ENCODE peak calls at places on chromosomes 11 and 22, in six cellular contexts. N is A549, T is stomach, Q is adrenal gland, O is GM12891, V is lower leg skin. P is an unnamed sample.

GRCh38 chr11:79244175-79244804 is 196.5 kb downstream of the TENM4 start:
- DNase-seq in N (peak; percentile 71), T (no peak), Q (peak; percentile 37), O (no peak), V (peak; percentile 75), P (no peak)

GRCh38 chr22:45631140-45631539 is 40.5 kb upstream of the ATXN10 start:
- DNase-seq in N (no peak), T (no peak), Q (no peak), O (no peak), V (no peak), P (no peak)

GRCh38 chr22:50714631-50715179 is 23.3 kb upstream of the ACR start:
- DNase-seq in N (no peak), T (no peak), Q (no peak), O (no peak), V (no peak), P (no peak)

GRCh38 chr11:92846542-92847125 is 122.8 kb upstream of the MTNR1B start:
- DNase-seq in N (no peak), T (no peak), Q (no peak), O (no peak), V (no peak), P (no peak)

GRCh38 chr11:65546217-65546958 is 11.8 kb downstream of the LTBP3 start:
- DNase-seq in N (peak; percentile 49), T (peak; percentile 98), Q (peak; percentile 76), O (peak; percentile 99), V (peak; percentile 98), P (peak; percentile 96)

GRCh38 chr11:30775123-30775522 is 189.0 kb upstream of the MPPED2 start:
- DNase-seq in N (no peak), T (no peak), Q (no peak), O (no peak), V (no peak), P (no peak)

GRCh38 chr22:22593964-22594656 is 35.0 kb upstream of the PRAME start:
- DNase-seq in N (no peak), T (peak; percentile 30), Q (peak; percentile 60), O (peak; percentile 37), V (no peak), P (peak; percentile 21)

GRCh38 chr11:73402834-73403185 is 26.6 kb downstream of the RELT start:
- DNase-seq in N (no peak), T (no peak), Q (no peak), O (no peak), V (no peak), P (no peak)

GRCh38 chr22:25700996-25701815 is 40.8 kb upstream of the MYO18B start:
- DNase-seq in N (no peak), T (no peak), Q (no peak), O (no peak), V (no peak), P (no peak)

GRCh38 chr11:76623171-76623883 is 47.2 kb downstream of the LRRC32 start:
- DNase-seq in N (no peak), T (no peak), Q (peak; percentile 28), O (no peak), V (peak; percentile 84), P (no peak)

GRCh38 chr11:47997063-47998053 is 17.0 kb downstream of the PTPRJ start:
- DNase-seq in N (no peak), T (no peak), Q (no peak), O (no peak), V (no peak), P (no peak)

GRCh38 chr11:36774603-36775002 is 176.6 kb upstream of the RAG2 start:
- DNase-seq in N (no peak), T (no peak), Q (no peak), O (no peak), V (no peak), P (no peak)

GRCh38 chr11:117456027-117456720 is 128.5 kb downstream of the CEP164 start:
- DNase-seq in N (no peak), T (no peak), Q (no peak), O (no peak), V (no peak), P (no peak)

GRCh38 chr11:2203440-2204259 is 32.0 kb upstream of the TH start:
- DNase-seq in N (no peak), T (peak; percentile 33), Q (no peak), O (no peak), V (peak; percentile 81), P (peak; percentile 8)

GRCh38 chr11:45095691-45096010 is 50.8 kb upstream of the PRDM11 start:
- DNase-seq in N (no peak), T (no peak), Q (no peak), O (no peak), V (peak; percentile 72), P (no peak)

GRCh38 chr11:6610591-6610990 is 1.4 kb downstream of the TAF10 start:
- DNase-seq in N (no peak), T (no peak), Q (peak; percentile 32), O (no peak), V (peak; percentile 81), P (no peak)

GRCh38 chr11:59186130-59186594 is 14.2 kb downstream of the DTX4 start:
- DNase-seq in N (peak; percentile 41), T (peak; percentile 73), Q (no peak), O (peak; percentile 60), V (no peak), P (peak; percentile 61)

GRCh38 chr11:85844439-85845051 is 10.6 kb upstream of the CCDC83 start:
- DNase-seq in N (peak; percentile 87), T (no peak), Q (no peak), O (no peak), V (no peak), P (no peak)

GRCh38 chr22:41048791-41049717 is 43.3 kb upstream of the EP300 start:
- DNase-seq in N (no peak), T (peak; percentile 34), Q (peak; percentile 80), O (no peak), V (peak; percentile 91), P (no peak)

GRCh38 chr11:86579406-86579731 is 93.0 kb downstream of the ME3 start:
- DNase-seq in N (no peak), T (no peak), Q (no peak), O (no peak), V (no peak), P (no peak)

GRCh38 chr11:18012314-18012905 is 437 bp downstream of the SERGEF start:
- DNase-seq in N (peak; percentile 18), T (peak; percentile 27), Q (peak; percentile 35), O (no peak), V (no peak), P (no peak)

GRCh38 chr22:25057013-25057881 is 104.7 kb downstream of the KIAA1671 start:
- DNase-seq in N (peak; percentile 44), T (peak; percentile 78), Q (peak; percentile 82), O (peak; percentile 50), V (peak; percentile 95), P (peak; percentile 46)

GRCh38 chr22:42519544-42520237 is at the start of gene RRP7A:
- DNase-seq in N (peak; percentile 67), T (peak; percentile 85), Q (peak; percentile 74), O (peak; percentile 80), V (peak; percentile 95), P (peak; percentile 76)
- TF ChIP-seq POLR2A in N (peak; percentile 86), T (no peak), Q (peak; percentile 60), O (peak; percentile 75), V (no peak), P (peak; percentile 83)

DNA sequence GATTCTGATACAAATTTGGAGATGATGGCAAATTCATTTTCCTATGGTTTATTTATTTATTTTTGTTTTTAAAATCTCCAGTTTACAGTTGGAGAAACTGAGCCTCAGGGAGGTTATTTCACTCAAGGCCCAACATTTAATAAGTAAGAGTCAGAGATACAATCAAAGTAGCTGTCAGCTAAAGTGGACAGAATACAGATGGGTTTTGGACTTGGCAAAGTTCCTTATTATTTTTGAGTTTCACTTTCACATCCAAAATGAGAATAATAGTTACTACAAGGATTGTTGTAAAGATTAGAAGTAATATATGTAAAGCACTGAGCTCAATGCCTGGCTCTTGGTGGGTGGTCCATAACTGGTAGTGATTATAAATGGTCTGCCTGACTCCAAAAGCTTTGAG is 87.5 kb upstream of the SESN3 start:
- DNase-seq in N (no peak), T (no peak), Q (no peak), O (no peak), V (no peak), P (no peak)
- TF ChIP-seq POLR2A in N (no peak), T (no peak), Q (no peak), O (no peak), V (no peak), P (no peak)

GRCh38 chr11:106072804-106073203 is 4.3 kb downstream of the KBTBD3 start:
- DNase-seq in N (no peak), T (no peak), Q (no peak), O (no peak), V (no peak), P (no peak)

GRCh38 chr11:106076421-106076922 is 675 bp downstream of the KBTBD3 start:
- DNase-seq in N (no peak), T (no peak), Q (peak; percentile 27), O (no peak), V (no peak), P (no peak)

GRCh38 chr11:106076923-106077608 is at the start of gene KBTBD3:
- DNase-seq in N (peak; percentile 71), T (peak; percentile 99), Q (peak; percentile 99), O (peak; percentile 58), V (peak; percentile 100), P (peak; percentile 60)

GRCh38 chr11:106082096-106082495 is 4.6 kb downstream of the AASDHPPT start:
- DNase-seq in N (no peak), T (no peak), Q (no peak), O (no peak), V (no peak), P (no peak)

GRCh38 chr11:106077609-106078517 is at the start of gene AASDHPPT:
- DNase-seq in N (peak; percentile 1), T (peak; percentile 34), Q (peak; percentile 28), O (no peak), V (no peak), P (no peak)
- TF ChIP-seq POLR2A in N (peak; percentile 86), T (peak; percentile 28), Q (no peak), O (peak; percentile 68), V (no peak), P (peak; percentile 87)

DNA sequence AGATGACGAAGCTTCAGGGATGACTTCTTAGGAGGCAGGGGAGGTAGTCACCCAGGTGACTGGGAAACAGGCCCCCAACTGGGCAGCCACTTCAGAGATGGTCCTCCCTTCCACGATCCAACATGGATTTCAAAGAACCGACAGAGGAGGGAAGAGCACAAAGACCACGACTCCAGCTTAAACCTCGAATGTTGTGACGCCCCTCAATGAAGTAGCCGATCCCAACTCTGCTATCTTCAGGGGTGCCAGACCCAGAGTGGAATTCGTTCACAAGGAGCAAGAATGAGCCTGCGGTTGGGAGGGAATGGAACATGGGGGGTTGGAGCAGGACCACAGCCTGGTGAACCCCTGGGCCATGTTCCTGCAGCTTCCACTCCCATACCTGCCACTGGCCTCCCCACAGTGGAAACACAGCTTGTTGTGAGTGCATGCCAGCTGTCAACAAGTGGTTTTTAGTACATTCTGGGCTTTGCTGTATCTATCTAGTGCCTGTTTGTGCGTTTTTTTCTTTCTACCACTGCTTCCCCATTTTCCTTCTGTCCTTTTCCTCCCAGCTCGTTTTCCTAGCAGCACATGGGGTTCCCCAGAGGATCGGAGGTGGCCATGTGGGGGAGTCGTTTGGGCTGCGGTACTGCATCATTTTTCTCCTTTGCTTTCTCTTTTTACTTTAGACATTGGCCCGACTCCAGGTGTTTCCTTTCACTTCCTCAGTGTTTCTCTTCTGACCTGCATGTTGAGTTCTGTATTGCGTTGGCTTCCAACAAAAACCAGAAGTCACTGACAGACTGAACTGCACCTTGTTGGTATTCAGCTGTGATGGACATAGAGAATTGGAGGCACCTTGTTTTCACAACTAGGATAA is 65.8 kb downstream of the MORC2 start:
- DNase-seq in N (no peak), T (peak; percentile 18), Q (no peak), O (no peak), V (no peak), P (no peak)
- TF ChIP-seq POLR2A in N (no peak), T (no peak), Q (no peak), O (no peak), V (no peak), P (no peak)